ENCODE peak calls at places on chromosomes 4 and X, in five cellular contexts. L is left lung, P is GM12878, D is fibroblast of mammary gland, Q is lower lobe of right lung. M is an unnamed sample.

GRCh38 chrX:48996969-48997368 is 5.1 kb downstream of the GRIPAP1 start:
- DNase-seq in L (no peak), P (no peak), D (no peak), Q (no peak), M (no peak)

GRCh38 chr4:4591071-4591470 is 49.2 kb upstream of the STX18 start:
- DNase-seq in L (no peak), P (no peak), D (peak; percentile 42), Q (no peak), M (no peak)

GRCh38 chr4:26298198-26298950 is 22.4 kb upstream of the RBPJ start:
- DNase-seq in L (no peak), P (no peak), D (peak; percentile 67), Q (no peak), M (no peak)

GRCh38 chr4:142404191-142404611 is 441.9 kb downstream of the INPP4B start:
- DNase-seq in L (peak; percentile 42), P (no peak), D (peak; percentile 85), Q (no peak), M (no peak)

GRCh38 chr4:153798901-153799707 is 10.2 kb upstream of the SFRP2 start:
- DNase-seq in L (no peak), P (no peak), D (peak; percentile 73), Q (no peak), M (no peak)

GRCh38 chrX:68718443-68718820 is 71.0 kb downstream of the STARD8 start:
- DNase-seq in L (peak; percentile 8), P (no peak), D (no peak), Q (no peak), M (no peak)

GRCh38 chrX:11375614-11376119 is 82.5 kb downstream of the AMELX start:
- DNase-seq in L (no peak), P (no peak), D (no peak), Q (no peak), M (no peak)

GRCh38 chr4:89110986-89111832 is at the start of gene TIGD2:
- DNase-seq in L (peak; percentile 89), P (peak; percentile 47), D (peak; percentile 79), Q (peak; percentile 93), M (peak; percentile 97)

GRCh38 chr4:5899396-5899795 is 6.5 kb upstream of the CRMP1 start:
- DNase-seq in L (no peak), P (no peak), D (no peak), Q (no peak), M (no peak)

GRCh38 chr4:3434891-3435683 is 6.7 kb upstream of the HGFAC start:
- DNase-seq in L (no peak), P (no peak), D (no peak), Q (no peak), M (no peak)

GRCh38 chr4:174631901-174632758 is 109.8 kb upstream of the HPGD start:
- DNase-seq in L (no peak), P (no peak), D (peak; percentile 66), Q (no peak), M (peak; percentile 27)

DNA sequence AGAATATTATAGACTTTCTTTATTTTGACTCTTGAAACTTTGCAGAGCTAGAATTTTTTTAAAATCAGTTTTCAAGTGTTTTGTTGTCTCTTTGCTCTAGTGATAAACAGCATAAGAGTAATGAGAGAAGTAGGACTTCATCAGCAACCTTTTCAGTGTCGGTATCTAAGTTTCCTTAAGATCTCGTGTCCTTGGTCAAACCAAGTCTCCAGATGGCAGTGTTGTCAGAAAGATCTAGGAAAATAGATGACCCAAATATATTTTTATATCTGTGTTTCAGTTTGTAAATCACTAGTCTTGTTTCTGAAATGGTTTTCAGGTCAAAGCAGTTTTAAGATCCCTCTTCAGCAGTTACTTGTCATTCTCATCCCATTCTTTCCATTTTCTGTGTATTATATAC is 438.3 kb downstream of the RAPGEF2 start:
- DNase-seq in L (no peak), P (no peak), D (no peak), Q (no peak), M (no peak)
- TF ChIP-seq CTCF in L (no peak), P (no peak), D (no peak), Q (no peak), M (no peak)

GRCh38 chr4:8819421-8820177 is 52.0 kb downstream of the HMX1 start:
- DNase-seq in L (no peak), P (no peak), D (no peak), Q (no peak), M (no peak)
- TF ChIP-seq CTCF in L (no peak), P (no peak), D (no peak), Q (no peak), M (no peak)

GRCh38 chrX:140701480-140701879 is 8.1 kb upstream of the LINC00632 start:
- DNase-seq in L (no peak), P (no peak), D (peak; percentile 18), Q (no peak), M (no peak)

DNA sequence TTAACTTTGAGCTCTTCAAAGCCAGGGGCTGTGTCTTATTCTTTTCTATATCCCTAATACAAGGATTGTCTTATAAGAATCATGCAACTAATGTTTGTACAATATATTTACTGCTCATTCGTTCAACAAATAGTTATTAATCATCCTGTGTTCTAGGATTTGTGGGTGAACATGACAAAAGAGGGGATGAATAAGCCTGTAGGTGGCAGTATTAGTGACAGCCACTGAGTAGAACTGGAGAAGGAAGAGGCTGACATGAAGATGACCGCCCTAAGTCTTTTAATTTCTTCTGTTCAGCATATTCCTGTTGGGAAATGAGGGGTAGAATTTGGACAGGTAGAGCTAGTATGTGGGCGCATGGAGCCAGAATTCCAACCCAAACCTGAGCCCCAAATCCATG is 11.9 kb upstream of the LINC00632 start:
- DNase-seq in L (no peak), P (no peak), D (no peak), Q (no peak), M (no peak)
- TF ChIP-seq CTCF in L (no peak), P (no peak), D (no peak), Q (no peak), M (no peak)

GRCh38 chr4:140281828-140282227 is 91.6 kb upstream of the SCOC start:
- DNase-seq in L (no peak), P (no peak), D (peak; percentile 37), Q (no peak), M (no peak)
- TF ChIP-seq CTCF in L (no peak), P (no peak), D (peak; percentile 16), Q (no peak), M (no peak)

GRCh38 chrX:56736219-56736618 is 7.2 kb downstream of the NBDY start:
- DNase-seq in L (no peak), P (no peak), D (no peak), Q (no peak), M (no peak)

GRCh38 chrX:56729152-56729557 is at the start of gene NBDY:
- DNase-seq in L (peak; percentile 42), P (no peak), D (peak; percentile 51), Q (no peak), M (peak; percentile 15)

GRCh38 chrX:56738670-56739069 is 9.6 kb downstream of the NBDY start:
- DNase-seq in L (no peak), P (no peak), D (no peak), Q (no peak), M (no peak)

GRCh38 chrX:56728752-56729151 is 291 bp upstream of the NBDY start:
- DNase-seq in L (no peak), P (no peak), D (peak; percentile 16), Q (no peak), M (no peak)

DNA sequence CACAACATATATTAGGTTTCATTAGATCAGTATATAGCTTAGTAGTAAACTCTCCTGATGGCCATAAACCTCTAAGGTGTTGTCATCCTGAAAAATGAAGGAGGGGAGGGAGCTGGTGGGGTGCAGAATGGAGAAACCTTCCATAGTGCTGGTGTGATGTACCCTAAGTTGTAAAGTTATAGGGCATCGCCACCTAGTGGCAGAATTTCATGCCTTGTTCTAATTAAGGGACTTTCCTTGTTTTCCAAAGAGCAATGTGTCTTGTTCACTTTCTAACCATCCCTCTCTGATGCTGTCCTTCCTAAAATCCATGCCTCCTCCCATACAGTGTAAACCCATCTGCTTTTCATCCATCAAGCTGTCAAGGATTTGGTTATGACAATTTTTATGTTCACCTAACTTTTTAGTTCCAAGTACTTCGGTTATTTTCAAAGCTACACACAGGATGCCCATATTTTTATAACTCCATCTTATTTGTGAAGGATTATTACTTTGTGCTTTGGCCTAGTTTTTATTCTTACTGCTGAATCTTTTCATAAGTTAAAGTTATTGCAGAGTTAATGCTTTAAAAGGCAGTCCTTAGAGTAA is 4.5 kb downstream of the NBDY start:
- DNase-seq in L (no peak), P (no peak), D (peak; percentile 51), Q (no peak), M (peak; percentile 23)
- TF ChIP-seq CTCF in L (peak; percentile 79), P (peak; percentile 66), D (peak; percentile 66), Q (peak; percentile 51), M (peak; percentile 44)